ENCODE peak calls at places on chromosomes 6 and 20, in ten cellular contexts. One of them, this sample, is unnamed.

GRCh38 chr20:37246736-37247135 is 14.9 kb downstream of the GHRH start:
- DNase-seq in fibroblast of the aortic adventitia: no peak
- DNase-seq in IMR-90: no peak
- DNase-seq in upper lobe of right lung: no peak
- DNase-seq in GM13977: no peak
- DNase-seq in Peyer's patch: no peak
- DNase-seq in natural killer cell: no peak
- DNase-seq in ascending aorta: no peak
- DNase-seq in tibial artery: no peak
- DNase-seq in lower leg skin: no peak
- DNase-seq in this sample: no peak

GRCh38 chr6:16292432-16292831 is 54.0 kb downstream of the GMPR start:
- DNase-seq in fibroblast of the aortic adventitia: no peak
- DNase-seq in natural killer cell: no peak
- DNase-seq in upper lobe of right lung: no peak
- DNase-seq in Peyer's patch: no peak
- DNase-seq in tibial artery: no peak
- DNase-seq in GM13977: no peak
- DNase-seq in IMR-90: no peak
- DNase-seq in lower leg skin: no peak
- DNase-seq in ascending aorta: peak; percentile 2
- DNase-seq in this sample: no peak

GRCh38 chr6:150266963-150267685 is 101.7 kb upstream of the IYD start:
- DNase-seq in fibroblast of the aortic adventitia: peak; percentile 83
- DNase-seq in Peyer's patch: no peak
- DNase-seq in natural killer cell: no peak
- DNase-seq in GM13977: no peak
- DNase-seq in IMR-90: no peak
- DNase-seq in ascending aorta: no peak
- DNase-seq in lower leg skin: no peak
- DNase-seq in tibial artery: no peak
- DNase-seq in upper lobe of right lung: no peak
- DNase-seq in this sample: no peak

GRCh38 chr6:65199121-65199520 is 507.9 kb downstream of the EYS start:
- DNase-seq in lower leg skin: no peak
- DNase-seq in ascending aorta: no peak
- DNase-seq in IMR-90: no peak
- DNase-seq in natural killer cell: no peak
- DNase-seq in fibroblast of the aortic adventitia: no peak
- DNase-seq in Peyer's patch: no peak
- DNase-seq in upper lobe of right lung: no peak
- DNase-seq in tibial artery: no peak
- DNase-seq in GM13977: no peak
- DNase-seq in this sample: no peak

GRCh38 chr20:38049800-38050199 is 16.3 kb downstream of the RPRD1B start:
- DNase-seq in ascending aorta: no peak
- DNase-seq in GM13977: no peak
- DNase-seq in natural killer cell: no peak
- DNase-seq in IMR-90: peak; percentile 89
- DNase-seq in fibroblast of the aortic adventitia: peak; percentile 51
- DNase-seq in upper lobe of right lung: no peak
- DNase-seq in Peyer's patch: no peak
- DNase-seq in tibial artery: no peak
- DNase-seq in lower leg skin: no peak
- DNase-seq in this sample: no peak

GRCh38 chr6:168536665-168537249 is 95.8 kb downstream of the SMOC2 start:
- DNase-seq in upper lobe of right lung: no peak
- DNase-seq in GM13977: no peak
- DNase-seq in tibial artery: no peak
- DNase-seq in natural killer cell: no peak
- DNase-seq in fibroblast of the aortic adventitia: no peak
- DNase-seq in lower leg skin: peak; percentile 82
- DNase-seq in ascending aorta: no peak
- DNase-seq in Peyer's patch: no peak
- DNase-seq in IMR-90: no peak
- DNase-seq in this sample: no peak

GRCh38 chr20:49281059-49281912 is 3.4 kb upstream of the ZNFX1 start:
- DNase-seq in GM13977: no peak
- DNase-seq in upper lobe of right lung: no peak
- DNase-seq in ascending aorta: no peak
- DNase-seq in fibroblast of the aortic adventitia: no peak
- DNase-seq in lower leg skin: no peak
- DNase-seq in natural killer cell: no peak
- DNase-seq in tibial artery: no peak
- DNase-seq in IMR-90: no peak
- DNase-seq in Peyer's patch: no peak
- DNase-seq in this sample: peak; percentile 27

GRCh38 chr6:215335-216034 is 76.8 kb upstream of the DUSP22 start:
- DNase-seq in Peyer's patch: no peak
- DNase-seq in natural killer cell: peak; percentile 23
- DNase-seq in fibroblast of the aortic adventitia: peak; percentile 24
- DNase-seq in lower leg skin: peak; percentile 84
- DNase-seq in IMR-90: peak; percentile 39
- DNase-seq in ascending aorta: no peak
- DNase-seq in tibial artery: no peak
- DNase-seq in GM13977: no peak
- DNase-seq in upper lobe of right lung: peak; percentile 70
- DNase-seq in this sample: no peak

GRCh38 chr6:113980937-113981554 is 10.1 kb upstream of the HDAC2 start:
- DNase-seq in Peyer's patch: no peak
- DNase-seq in upper lobe of right lung: no peak
- DNase-seq in ascending aorta: no peak
- DNase-seq in fibroblast of the aortic adventitia: peak; percentile 27
- DNase-seq in GM13977: peak; percentile 28
- DNase-seq in IMR-90: peak; percentile 31
- DNase-seq in lower leg skin: no peak
- DNase-seq in natural killer cell: no peak
- DNase-seq in tibial artery: no peak
- DNase-seq in this sample: no peak

GRCh38 chr20:49344975-49345374 is 67.1 kb upstream of the ZNFX1 start:
- DNase-seq in ascending aorta: peak; percentile 84
- DNase-seq in GM13977: no peak
- DNase-seq in upper lobe of right lung: no peak
- DNase-seq in fibroblast of the aortic adventitia: peak; percentile 96
- DNase-seq in lower leg skin: peak; percentile 91
- DNase-seq in tibial artery: peak; percentile 78
- DNase-seq in IMR-90: peak; percentile 92
- DNase-seq in natural killer cell: no peak
- DNase-seq in Peyer's patch: no peak
- DNase-seq in this sample: peak; percentile 78

GRCh38 chr20:59004493-59004762 is 2.6 kb downstream of the CTSZ start:
- DNase-seq in fibroblast of the aortic adventitia: no peak
- DNase-seq in Peyer's patch: no peak
- DNase-seq in IMR-90: no peak
- DNase-seq in natural killer cell: no peak
- DNase-seq in GM13977: no peak
- DNase-seq in ascending aorta: peak; percentile 81
- DNase-seq in upper lobe of right lung: peak; percentile 85
- DNase-seq in lower leg skin: peak; percentile 91
- DNase-seq in tibial artery: no peak
- DNase-seq in this sample: peak; percentile 48

GRCh38 chr6:46704562-46704961 is 16.9 kb downstream of the TDRD6 start:
- DNase-seq in Peyer's patch: no peak
- DNase-seq in upper lobe of right lung: no peak
- DNase-seq in IMR-90: no peak
- DNase-seq in GM13977: no peak
- DNase-seq in fibroblast of the aortic adventitia: peak; percentile 22
- DNase-seq in natural killer cell: no peak
- DNase-seq in lower leg skin: no peak
- DNase-seq in tibial artery: no peak
- DNase-seq in ascending aorta: no peak
- DNase-seq in this sample: no peak

GRCh38 chr20:47502801-47503239 is 1.1 kb downstream of the NCOA3 start:
- DNase-seq in GM13977: peak; percentile 47
- DNase-seq in fibroblast of the aortic adventitia: peak; percentile 63
- DNase-seq in tibial artery: no peak
- DNase-seq in IMR-90: peak; percentile 62
- DNase-seq in ascending aorta: no peak
- DNase-seq in natural killer cell: no peak
- DNase-seq in Peyer's patch: peak; percentile 52
- DNase-seq in lower leg skin: peak; percentile 48
- DNase-seq in upper lobe of right lung: no peak
- DNase-seq in this sample: no peak

GRCh38 chr20:25553819-25554296 is 31.5 kb downstream of the NINL start:
- DNase-seq in IMR-90: peak; percentile 67
- DNase-seq in lower leg skin: no peak
- DNase-seq in upper lobe of right lung: no peak
- DNase-seq in ascending aorta: no peak
- DNase-seq in fibroblast of the aortic adventitia: peak; percentile 58
- DNase-seq in natural killer cell: no peak
- DNase-seq in tibial artery: no peak
- DNase-seq in Peyer's patch: no peak
- DNase-seq in GM13977: no peak
- DNase-seq in this sample: no peak

GRCh38 chr6:40780626-40781025 is 193.5 kb upstream of the LRFN2 start:
- DNase-seq in IMR-90: no peak
- DNase-seq in lower leg skin: no peak
- DNase-seq in fibroblast of the aortic adventitia: no peak
- DNase-seq in tibial artery: no peak
- DNase-seq in upper lobe of right lung: no peak
- DNase-seq in ascending aorta: no peak
- DNase-seq in natural killer cell: no peak
- DNase-seq in GM13977: no peak
- DNase-seq in Peyer's patch: no peak
- DNase-seq in this sample: no peak

GRCh38 chr6:150998992-150999975 is 133.8 kb downstream of the MTHFD1L start:
- DNase-seq in GM13977: no peak
- DNase-seq in tibial artery: no peak
- DNase-seq in lower leg skin: peak; percentile 59
- DNase-seq in Peyer's patch: no peak
- DNase-seq in upper lobe of right lung: no peak
- DNase-seq in IMR-90: no peak
- DNase-seq in fibroblast of the aortic adventitia: peak; percentile 10
- DNase-seq in ascending aorta: no peak
- DNase-seq in natural killer cell: no peak
- DNase-seq in this sample: no peak

GRCh38 chr6:72689107-72689954 is 67.5 kb downstream of the KCNQ5 start:
- DNase-seq in GM13977: peak; percentile 60
- DNase-seq in Peyer's patch: no peak
- DNase-seq in ascending aorta: no peak
- DNase-seq in lower leg skin: no peak
- DNase-seq in upper lobe of right lung: no peak
- DNase-seq in fibroblast of the aortic adventitia: peak; percentile 9
- DNase-seq in natural killer cell: no peak
- DNase-seq in IMR-90: no peak
- DNase-seq in tibial artery: no peak
- DNase-seq in this sample: no peak

GRCh38 chr6:158206740-158207451 is 38.7 kb downstream of the GTF2H5 start:
- DNase-seq in IMR-90: no peak
- DNase-seq in Peyer's patch: no peak
- DNase-seq in lower leg skin: no peak
- DNase-seq in tibial artery: no peak
- DNase-seq in upper lobe of right lung: no peak
- DNase-seq in fibroblast of the aortic adventitia: no peak
- DNase-seq in GM13977: no peak
- DNase-seq in ascending aorta: no peak
- DNase-seq in natural killer cell: no peak
- DNase-seq in this sample: no peak
- TF ChIP-seq CTCF in IMR-90: no peak
- TF ChIP-seq CTCF in Peyer's patch: no peak
- TF ChIP-seq CTCF in lower leg skin: no peak
- TF ChIP-seq CTCF in tibial artery: no peak
- TF ChIP-seq CTCF in upper lobe of right lung: no peak
- TF ChIP-seq CTCF in fibroblast of the aortic adventitia: no peak
- TF ChIP-seq CTCF in GM13977: no peak
- TF ChIP-seq CTCF in ascending aorta: no peak
- TF ChIP-seq CTCF in natural killer cell: no peak
- TF ChIP-seq CTCF in this sample: no peak

DNA sequence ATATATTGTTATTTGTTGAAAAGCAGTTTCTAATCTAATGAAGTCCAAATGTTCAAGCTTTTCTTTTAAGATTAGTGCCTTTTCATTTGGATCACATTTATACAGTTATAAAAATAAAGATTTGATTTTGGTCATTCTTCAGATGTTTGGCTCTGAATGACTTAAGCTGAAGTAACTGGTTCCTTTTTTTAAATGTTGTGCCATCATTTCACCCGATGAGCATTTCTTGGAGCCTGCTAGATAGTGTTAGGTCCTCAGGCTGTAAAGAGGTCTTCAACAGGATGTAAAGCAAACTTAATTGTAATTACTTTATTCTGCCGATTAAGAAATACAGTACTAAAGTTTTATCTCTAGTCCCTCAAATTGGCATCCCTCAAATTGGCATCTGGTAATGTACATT is 41.2 kb upstream of the ASIP start:
- DNase-seq in upper lobe of right lung: no peak
- DNase-seq in ascending aorta: no peak
- DNase-seq in Peyer's patch: no peak
- DNase-seq in natural killer cell: no peak
- DNase-seq in tibial artery: no peak
- DNase-seq in GM13977: no peak
- DNase-seq in IMR-90: no peak
- DNase-seq in fibroblast of the aortic adventitia: no peak
- DNase-seq in lower leg skin: no peak
- DNase-seq in this sample: no peak
- TF ChIP-seq CTCF in upper lobe of right lung: no peak
- TF ChIP-seq CTCF in ascending aorta: no peak
- TF ChIP-seq CTCF in Peyer's patch: no peak
- TF ChIP-seq CTCF in natural killer cell: no peak
- TF ChIP-seq CTCF in tibial artery: no peak
- TF ChIP-seq CTCF in GM13977: no peak
- TF ChIP-seq CTCF in IMR-90: no peak
- TF ChIP-seq CTCF in fibroblast of the aortic adventitia: no peak
- TF ChIP-seq CTCF in lower leg skin: no peak
- TF ChIP-seq CTCF in this sample: no peak

GRCh38 chr20:44800398-44801046 is 9.8 kb downstream of the RIMS4 start:
- DNase-seq in ascending aorta: no peak
- DNase-seq in upper lobe of right lung: no peak
- DNase-seq in tibial artery: no peak
- DNase-seq in Peyer's patch: no peak
- DNase-seq in GM13977: no peak
- DNase-seq in IMR-90: no peak
- DNase-seq in fibroblast of the aortic adventitia: no peak
- DNase-seq in natural killer cell: no peak
- DNase-seq in lower leg skin: no peak
- DNase-seq in this sample: no peak
- TF ChIP-seq CTCF in ascending aorta: peak; percentile 14
- TF ChIP-seq CTCF in upper lobe of right lung: no peak
- TF ChIP-seq CTCF in tibial artery: no peak
- TF ChIP-seq CTCF in Peyer's patch: no peak
- TF ChIP-seq CTCF in GM13977: no peak
- TF ChIP-seq CTCF in IMR-90: peak; percentile 10
- TF ChIP-seq CTCF in fibroblast of the aortic adventitia: peak; percentile 19
- TF ChIP-seq CTCF in natural killer cell: no peak
- TF ChIP-seq CTCF in lower leg skin: no peak
- TF ChIP-seq CTCF in this sample: no peak

GRCh38 chr6:90296346-90297123 is at the start of gene BACH2:
- DNase-seq in GM13977: peak; percentile 82
- DNase-seq in Peyer's patch: peak; percentile 98
- DNase-seq in tibial artery: peak; percentile 91
- DNase-seq in upper lobe of right lung: peak; percentile 93
- DNase-seq in natural killer cell: peak; percentile 84
- DNase-seq in IMR-90: peak; percentile 92
- DNase-seq in lower leg skin: peak; percentile 97
- DNase-seq in ascending aorta: peak; percentile 96
- DNase-seq in fibroblast of the aortic adventitia: peak; percentile 79
- DNase-seq in this sample: peak; percentile 89
- TF ChIP-seq CTCF in GM13977: no peak
- TF ChIP-seq CTCF in Peyer's patch: peak; percentile 19
- TF ChIP-seq CTCF in tibial artery: no peak
- TF ChIP-seq CTCF in upper lobe of right lung: peak; percentile 12
- TF ChIP-seq CTCF in natural killer cell: no peak
- TF ChIP-seq CTCF in IMR-90: peak; percentile 32
- TF ChIP-seq CTCF in lower leg skin: no peak
- TF ChIP-seq CTCF in ascending aorta: no peak
- TF ChIP-seq CTCF in fibroblast of the aortic adventitia: peak; percentile 27
- TF ChIP-seq CTCF in this sample: peak; percentile 5

This sample was measured in breast epithelium.